ENCODE peak calls at places on chromosome 5, in eight cellular contexts. Q is effector CD8-positive, alpha-beta T cell; J is activated naive CD4-positive, alpha-beta T cell; L is activated effector memory CD4-positive, alpha-beta T cell treated with anti-CD3 and anti-CD28 coated beads, Interleukin-2, amount 50 U/mL, for 16 hours; W is NCI-H460; E is Right ventricle myocardium superior; G is NCI-H1417; T is NCI-H2171 treated with DMSO at 0.1 percent for 48 hours. H is an unnamed sample.
A peak's percentile ranks its signal among the peaks of the same experiment; 100 is the strongest.

GRCh38 chr5:45696206-45696836 is at the start of gene HCN1:
- DNase-seq in T (peak; percentile 98), Q (no peak), W (no peak), J (no peak), L (peak; percentile 63), G (peak; percentile 72), E (peak; percentile 86), H (peak; percentile 82)

GRCh38 chr5:177327539-177328522 is 16.1 kb upstream of the MXD3 start:
- DNase-seq in E (peak; percentile 71), Q (no peak), J (no peak), G (no peak), T (no peak), L (no peak), W (no peak), H (no peak)

GRCh38 chr5:10198021-10198420 is 51.7 kb downstream of the ATPSCKMT start:
- DNase-seq in T (no peak), W (no peak), Q (no peak), G (no peak), J (no peak), L (no peak), E (no peak), H (no peak)

GRCh38 chr5:114335391-114335790 is 26.5 kb upstream of the KCNN2 start:
- DNase-seq in G (no peak), E (no peak), W (no peak), J (no peak), T (no peak), Q (no peak), L (no peak), H (no peak)

GRCh38 chr5:149500922-149501582 is 50.2 kb downstream of the CSNK1A1 start:
- DNase-seq in T (no peak), L (no peak), E (no peak), W (no peak), Q (no peak), J (no peak), G (no peak), H (no peak)

GRCh38 chr5:54905246-54905770 is 80.1 kb downstream of the ESM1 start:
- DNase-seq in W (no peak), J (no peak), Q (no peak), T (no peak), L (no peak), G (no peak), E (no peak), H (no peak)

GRCh38 chr5:79133121-79133656 is 21.6 kb downstream of the BHMT start:
- DNase-seq in Q (no peak), L (no peak), G (peak; percentile 61), E (no peak), J (no peak), T (peak; percentile 35), W (peak; percentile 41), H (no peak)

GRCh38 chr5:76528547-76529334 is 94.5 kb downstream of the F2RL2 start:
- DNase-seq in Q (no peak), T (no peak), L (no peak), G (no peak), E (no peak), W (no peak), J (no peak), H (no peak)

GRCh38 chr5:108381034-108381954 is 604 bp downstream of the FBXL17 start:
- DNase-seq in L (peak; percentile 93), E (peak; percentile 92), J (peak; percentile 44), T (peak; percentile 32), Q (peak; percentile 54), W (peak; percentile 31), G (peak; percentile 78), H (peak; percentile 72)

GRCh38 chr5:66469684-66470083 is 126.5 kb upstream of the MAST4 start:
- DNase-seq in L (no peak), E (no peak), Q (no peak), G (peak; percentile 0), T (no peak), W (no peak), J (no peak), H (no peak)

GRCh38 chr5:10059611-10060379 is 189.9 kb downstream of the ATPSCKMT start:
- DNase-seq in L (no peak), J (no peak), Q (no peak), E (no peak), W (no peak), T (no peak), G (no peak), H (no peak)

GRCh38 chr5:82174128-82174918 is 103.8 kb downstream of the RPS23 start:
- DNase-seq in L (peak; percentile 84), E (peak; percentile 69), J (peak; percentile 1), W (peak; percentile 57), Q (peak; percentile 29), G (peak; percentile 42), T (no peak), H (peak; percentile 73)

GRCh38 chr5:35001842-35002241 is 45.9 kb downstream of the AGXT2 start:
- DNase-seq in E (no peak), L (no peak), J (no peak), Q (no peak), G (no peak), W (no peak), T (no peak), H (no peak)

GRCh38 chr5:114237766-114238165 is 124.1 kb upstream of the KCNN2 start:
- DNase-seq in G (no peak), W (no peak), Q (no peak), E (no peak), T (no peak), L (no peak), J (no peak), H (no peak)

GRCh38 chr5:167726641-167727040 is 564.8 kb upstream of the WWC1 start:
- DNase-seq in Q (no peak), T (no peak), E (no peak), J (no peak), W (no peak), L (no peak), G (no peak), H (no peak)

GRCh38 chr5:41418220-41419031 is 92.0 kb downstream of the PLCXD3 start:
- DNase-seq in L (no peak), W (no peak), G (no peak), E (no peak), Q (no peak), T (no peak), J (no peak), H (no peak)

GRCh38 chr5:178572617-178573016 is 17.6 kb downstream of the COL23A1 start:
- DNase-seq in E (no peak), J (no peak), W (no peak), G (no peak), Q (no peak), T (no peak), L (no peak), H (no peak)

GRCh38 chr5:135887881-135888614 is 7.6 kb downstream of the IL9 start:
- DNase-seq in G (no peak), J (no peak), L (no peak), T (no peak), Q (no peak), W (peak; percentile 18), E (no peak), H (no peak)

GRCh38 chr5:61651202-61651601 is 319.1 kb downstream of the ZSWIM6 start:
- DNase-seq in L (no peak), W (no peak), J (no peak), T (no peak), E (no peak), G (no peak), Q (no peak), H (no peak)

GRCh38 chr5:89735108-89735507 is 674.4 kb downstream of the CETN3 start:
- DNase-seq in E (no peak), Q (no peak), J (no peak), W (no peak), L (no peak), G (no peak), T (no peak), H (no peak)

GRCh38 chr5:2465383-2465782 is 286.1 kb downstream of the IRX2 start:
- DNase-seq in T (peak; percentile 70), G (no peak), W (no peak), J (no peak), Q (no peak), L (no peak), E (no peak), H (peak; percentile 36)

GRCh38 chr5:127666043-127666716 is 17.3 kb downstream of the CTXN3 start:
- DNase-seq in L (no peak), G (no peak), T (peak; percentile 73), W (no peak), Q (no peak), J (no peak), E (no peak), H (no peak)

GRCh38 chr5:142091922-142092321 is 16.7 kb upstream of the NDFIP1 start:
- DNase-seq in J (no peak), T (no peak), G (no peak), Q (no peak), W (no peak), L (no peak), E (no peak), H (no peak)

GRCh38 chr5:10914741-10915480 is 153.9 kb upstream of the DAP start:
- DNase-seq in W (no peak), J (no peak), E (no peak), T (no peak), L (no peak), G (no peak), Q (no peak), H (no peak)

GRCh38 chr5:173454381-173454763 is 126.2 kb upstream of the STC2 start:
- DNase-seq in E (no peak), L (no peak), J (no peak), G (no peak), Q (no peak), T (no peak), W (peak; percentile 92), H (no peak)

H was measured in head of caudate nucleus.